ENCODE peak calls at places on chromosome 17, in ten cellular contexts. P is head of caudate nucleus, V is mesenchymal stem cell, T is NCI-H187, C is anterior cingulate cortex, U is Karpas-422, I is T-helper 9 cell, A is H9, Z is fibroblast of lung, H is mesendoderm. G is an unnamed sample.

GRCh38 chr17:50076221-50076590 is 18.9 kb upstream of the PDK2 start:
- DNase-seq in P (no peak), V (no peak), T (no peak), C (no peak), U (no peak), I (no peak), A (no peak), Z (no peak), H (no peak), G (no peak)

GRCh38 chr17:58703137-58703846 is 10.9 kb downstream of the RAD51C start:
- DNase-seq in P (no peak), V (peak; percentile 55), T (no peak), C (no peak), U (no peak), I (no peak), A (no peak), Z (peak; percentile 82), H (no peak), G (no peak)

GRCh38 chr17:41812176-41813038 is at the start of gene FKBP10:
- DNase-seq in P (peak; percentile 75), V (peak; percentile 95), T (peak; percentile 52), C (peak; percentile 69), U (peak; percentile 67), I (peak; percentile 27), A (peak; percentile 94), Z (peak; percentile 92), H (peak; percentile 98), G (peak; percentile 46)

GRCh38 chr17:15364615-15365014 is 23.2 kb upstream of the TEKT3 start:
- DNase-seq in P (no peak), V (no peak), T (no peak), C (no peak), U (no peak), I (no peak), A (no peak), Z (no peak), H (no peak), G (no peak)

GRCh38 chr17:74452027-74452840 is 14.2 kb upstream of the CD300A start:
- DNase-seq in P (no peak), V (no peak), T (no peak), C (no peak), U (no peak), I (no peak), A (peak; percentile 49), Z (no peak), H (peak; percentile 41), G (no peak)

GRCh38 chr17:75067856-75068255 is 19.9 kb upstream of the SLC16A5 start:
- DNase-seq in P (no peak), V (no peak), T (no peak), C (no peak), U (no peak), I (no peak), A (no peak), Z (no peak), H (no peak), G (no peak)

GRCh38 chr17:1999557-2000251 is 25.4 kb downstream of the RTN4RL1 start:
- DNase-seq in P (peak; percentile 77), V (peak; percentile 80), T (peak; percentile 54), C (peak; percentile 75), U (peak; percentile 44), I (no peak), A (peak; percentile 72), Z (peak; percentile 34), H (peak; percentile 58), G (peak; percentile 71)

GRCh38 chr17:79920751-79921410 is 81.6 kb upstream of the CBX4 start:
- DNase-seq in P (no peak), V (no peak), T (no peak), C (no peak), U (no peak), I (no peak), A (no peak), Z (no peak), H (no peak), G (no peak)

GRCh38 chr17:74298690-74299617 is 24.9 kb downstream of the DNAI2 start:
- DNase-seq in P (no peak), V (no peak), T (no peak), C (no peak), U (no peak), I (no peak), A (no peak), Z (no peak), H (no peak), G (no peak)

GRCh38 chr17:60163108-60163784 is 13.5 kb downstream of the CA4 start:
- DNase-seq in P (no peak), V (no peak), T (no peak), C (no peak), U (peak; percentile 68), I (no peak), A (peak; percentile 76), Z (no peak), H (no peak), G (no peak)

GRCh38 chr17:68462381-68463210 is 5.3 kb upstream of the WIPI1 start:
- DNase-seq in P (peak; percentile 84), V (peak; percentile 85), T (peak; percentile 65), C (peak; percentile 31), U (peak; percentile 95), I (peak; percentile 51), A (peak; percentile 84), Z (peak; percentile 65), H (peak; percentile 91), G (peak; percentile 90)

GRCh38 chr17:66200685-66201092 is 8.8 kb upstream of the CEP112 start:
- DNase-seq in P (peak; percentile 62), V (peak; percentile 81), T (peak; percentile 64), C (peak; percentile 5), U (peak; percentile 89), I (no peak), A (peak; percentile 69), Z (peak; percentile 80), H (peak; percentile 73), G (peak; percentile 69)

GRCh38 chr17:8739104-8739503 is 5.5 kb downstream of the CCDC42 start:
- DNase-seq in P (no peak), V (no peak), T (no peak), C (no peak), U (no peak), I (no peak), A (peak; percentile 93), Z (no peak), H (peak; percentile 94), G (no peak)

GRCh38 chr17:29292071-29292991 is 1.6 kb downstream of the NUFIP2 start:
- DNase-seq in P (peak; percentile 87), V (peak; percentile 51), T (no peak), C (peak; percentile 34), U (peak; percentile 74), I (peak; percentile 41), A (peak; percentile 61), Z (peak; percentile 38), H (peak; percentile 63), G (peak; percentile 48)

GRCh38 chr17:13372432-13372831 is 229.3 kb downstream of the HS3ST3A1 start:
- DNase-seq in P (no peak), V (no peak), T (no peak), C (no peak), U (no peak), I (no peak), A (no peak), Z (no peak), H (no peak), G (no peak)

GRCh38 chr17:7046127-7046724 is 2.3 kb upstream of the SLC16A11 start:
- DNase-seq in P (peak; percentile 74), V (peak; percentile 63), T (peak; percentile 22), C (peak; percentile 55), U (no peak), I (peak; percentile 38), A (peak; percentile 81), Z (no peak), H (peak; percentile 78), G (no peak)

GRCh38 chr17:29384901-29385300 is 5.3 kb upstream of the TAOK1 start:
- DNase-seq in P (no peak), V (no peak), T (no peak), C (no peak), U (no peak), I (no peak), A (no peak), Z (no peak), H (no peak), G (no peak)

GRCh38 chr17:82900741-82901140 is 60.9 kb upstream of the ZNF750 start:
- DNase-seq in P (no peak), V (no peak), T (no peak), C (no peak), U (no peak), I (no peak), A (no peak), Z (peak; percentile 49), H (no peak), G (no peak)

GRCh38 chr17:65170839-65171238 is 33.7 kb downstream of the RGS9 start:
- DNase-seq in P (peak; percentile 60), V (peak; percentile 60), T (no peak), C (no peak), U (no peak), I (no peak), A (no peak), Z (peak; percentile 53), H (no peak), G (peak; percentile 39)

GRCh38 chr17:63517825-63518534 is 5.2 kb upstream of the KCNH6 start:
- DNase-seq in P (no peak), V (no peak), T (no peak), C (no peak), U (no peak), I (no peak), A (no peak), Z (no peak), H (no peak), G (no peak)

GRCh38 chr17:49021095-49021767 is 24.0 kb downstream of the IGF2BP1 start:
- DNase-seq in P (no peak), V (peak; percentile 47), T (no peak), C (no peak), U (no peak), I (no peak), A (peak; percentile 59), Z (peak; percentile 35), H (peak; percentile 68), G (no peak)